ENCODE peak calls at places on chromosome 2, in seven cellular contexts. U is neuronal stem cell; L is brain microvascular endothelial cell; B is upper lobe of right lung; G is WERI-Rb-1; A is ovary; E is effector memory CD4-positive, alpha-beta T cell. I is an unnamed sample.

GRCh38 chr2:227163445-227163997 is 484 bp downstream of the COL4A4 start:
- DNase-seq in U (no peak), L (no peak), B (peak; percentile 67), G (no peak), A (peak; percentile 38), E (no peak), I (no peak)

GRCh38 chr2:9336534-9337354 is 86.6 kb downstream of the ITGB1BP1 start:
- DNase-seq in U (no peak), L (peak; percentile 98), B (no peak), G (no peak), A (no peak), E (no peak), I (peak; percentile 88)

GRCh38 chr2:58906151-58906645 is 665.1 kb upstream of the FANCL start:
- DNase-seq in U (no peak), L (no peak), B (no peak), G (no peak), A (no peak), E (no peak), I (no peak)

GRCh38 chr2:193377789-193378188 is 1183.1 kb upstream of the TMEFF2 start:
- DNase-seq in U (no peak), L (no peak), B (no peak), G (no peak), A (no peak), E (no peak), I (no peak)

GRCh38 chr2:226310081-226310625 is 489.5 kb downstream of the IRS1 start:
- DNase-seq in U (no peak), L (peak; percentile 12), B (no peak), G (no peak), A (no peak), E (no peak), I (no peak)

GRCh38 chr2:36404754-36405153 is 49.2 kb downstream of the CRIM1 start:
- DNase-seq in U (no peak), L (no peak), B (no peak), G (no peak), A (no peak), E (no peak), I (no peak)

GRCh38 chr2:8534729-8535397 is 147.0 kb upstream of the ID2 start:
- DNase-seq in U (no peak), L (no peak), B (peak; percentile 89), G (no peak), A (peak; percentile 83), E (no peak), I (peak; percentile 58)

GRCh38 chr2:102592601-102593000 is 26.8 kb upstream of the SLC9A2 start:
- DNase-seq in U (no peak), L (peak; percentile 38), B (no peak), G (no peak), A (no peak), E (no peak), I (no peak)

GRCh38 chr2:128801581-128801980 is 482.9 kb upstream of the HS6ST1 start:
- DNase-seq in U (no peak), L (no peak), B (no peak), G (no peak), A (no peak), E (no peak), I (no peak)

GRCh38 chr2:65072181-65072970 is 16.2 kb downstream of the CEP68 start:
- DNase-seq in U (no peak), L (no peak), B (no peak), G (no peak), A (no peak), E (no peak), I (no peak)

GRCh38 chr2:65069425-65069824 is 13.2 kb downstream of the CEP68 start:
- DNase-seq in U (no peak), L (no peak), B (no peak), G (no peak), A (no peak), E (no peak), I (no peak)

GRCh38 chr2:65070856-65071255 is 14.6 kb downstream of the CEP68 start:
- DNase-seq in U (no peak), L (no peak), B (no peak), G (no peak), A (no peak), E (no peak), I (no peak)

GRCh38 chr2:65070172-65070830 is 14.1 kb downstream of the CEP68 start:
- DNase-seq in U (no peak), L (no peak), B (no peak), G (no peak), A (no peak), E (no peak), I (no peak)

GRCh38 chr2:65071499-65072180 is 15.4 kb downstream of the CEP68 start:
- DNase-seq in U (no peak), L (peak; percentile 16), B (no peak), G (no peak), A (peak; percentile 64), E (no peak), I (peak; percentile 70)
- H3K36me3 ChIP-seq in U (peaks cover 48% of the 10 kb centered on the region), L (peaks cover 34% of the 10 kb centered on the region), B (peaks cover 35% of the 10 kb centered on the region), G (peaks cover 59% of the 10 kb centered on the region), A (no peaks in the 10 kb centered on the region), E (peaks cover 33% of the 10 kb centered on the region), I (peaks cover 15% of the 10 kb centered on the region)

GRCh38 chr2:96710985-96711384 is 28.9 kb downstream of the LMAN2L start:
- DNase-seq in U (no peak), L (no peak), B (no peak), G (no peak), A (no peak), E (no peak), I (no peak)
- H3K36me3 ChIP-seq in U (peaks cover 37% of the 10 kb centered on the region), L (peaks cover 42% of the 10 kb centered on the region), B (peaks cover 64% of the 10 kb centered on the region), G (peaks cover 56% of the 10 kb centered on the region), A (no peaks in the 10 kb centered on the region), E (peaks cover 49% of the 10 kb centered on the region), I (no peaks in the 10 kb centered on the region)

DNA sequence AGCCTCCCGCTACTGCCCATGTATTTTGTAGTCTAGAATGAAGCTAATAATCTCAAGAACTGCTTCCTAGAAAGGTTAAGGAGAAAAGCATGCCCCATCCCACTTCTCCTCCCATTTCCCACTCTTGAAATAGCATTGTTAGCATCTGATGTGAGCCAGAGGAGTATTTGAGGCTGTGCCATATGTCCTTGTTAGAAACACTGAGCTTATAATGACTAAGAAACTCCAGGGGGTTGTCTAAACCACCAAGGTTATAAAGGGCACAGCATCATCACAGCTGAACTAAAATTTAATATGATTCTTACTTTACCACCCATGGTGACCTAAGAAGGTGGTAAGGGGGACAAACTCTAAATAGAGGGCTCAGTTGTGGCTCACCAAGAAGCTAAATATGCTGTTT is 16.6 kb downstream of the TSPYL6 start:
- DNase-seq in U (no peak), L (peak; percentile 91), B (no peak), G (no peak), A (no peak), E (no peak), I (no peak)
- H3K36me3 ChIP-seq in U (no peaks in the 10 kb centered on the region), L (no peaks in the 10 kb centered on the region), B (no peaks in the 10 kb centered on the region), G (no peaks in the 10 kb centered on the region), A (no peaks in the 10 kb centered on the region), E (no peaks in the 10 kb centered on the region), I (no peaks in the 10 kb centered on the region)

GRCh38 chr2:100632759-100633158 is 70.0 kb downstream of the PDCL3 start:
- DNase-seq in U (no peak), L (no peak), B (no peak), G (no peak), A (no peak), E (no peak), I (no peak)
- H3K36me3 ChIP-seq in U (no peaks in the 10 kb centered on the region), L (no peaks in the 10 kb centered on the region), B (no peaks in the 10 kb centered on the region), G (no peaks in the 10 kb centered on the region), A (no peaks in the 10 kb centered on the region), E (no peaks in the 10 kb centered on the region), I (no peaks in the 10 kb centered on the region)

DNA sequence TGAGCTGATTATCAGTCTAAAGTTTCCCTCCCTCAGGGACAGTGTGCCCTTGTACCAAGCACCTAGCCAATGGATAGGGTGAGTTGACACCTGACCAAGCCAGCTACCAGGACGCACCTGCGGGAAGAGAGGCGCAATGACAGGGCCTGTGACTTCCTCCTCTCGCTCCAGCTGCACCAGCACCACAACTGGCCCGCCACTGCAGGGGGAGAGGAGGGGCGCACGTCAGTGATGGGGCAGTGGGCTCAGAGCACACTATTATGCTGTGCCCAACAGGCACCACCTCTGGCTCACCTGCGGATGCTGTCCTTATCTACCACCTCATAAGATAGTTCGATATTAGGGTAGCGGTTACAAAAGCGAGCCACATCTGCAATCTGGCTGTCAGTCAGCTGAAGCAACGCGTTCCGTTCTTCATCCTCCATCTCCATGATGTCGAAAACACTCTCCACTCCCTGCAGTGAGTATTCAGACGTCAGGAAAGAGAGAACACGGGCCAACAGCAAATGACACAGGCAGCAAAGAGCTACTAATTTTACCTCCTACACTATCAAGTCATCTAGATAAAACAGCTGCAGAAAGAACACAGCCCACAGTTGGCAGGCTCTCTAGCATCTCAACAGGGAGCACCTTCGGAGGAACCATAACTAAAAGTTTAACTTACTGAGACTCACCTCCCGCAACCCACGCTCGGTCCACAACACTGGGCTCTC is 10.9 kb downstream of the CIAO1 start:
- DNase-seq in U (no peak), L (no peak), B (no peak), G (no peak), A (no peak), E (no peak), I (no peak)
- H3K36me3 ChIP-seq in U (peaks cover 58% of the 10 kb centered on the region), L (peaks cover 67% of the 10 kb centered on the region), B (peaks cover 100% of the 10 kb centered on the region), G (peaks cover 92% of the 10 kb centered on the region), A (no peaks in the 10 kb centered on the region), E (peaks cover 76% of the 10 kb centered on the region), I (peaks cover 39% of the 10 kb centered on the region)

DNA sequence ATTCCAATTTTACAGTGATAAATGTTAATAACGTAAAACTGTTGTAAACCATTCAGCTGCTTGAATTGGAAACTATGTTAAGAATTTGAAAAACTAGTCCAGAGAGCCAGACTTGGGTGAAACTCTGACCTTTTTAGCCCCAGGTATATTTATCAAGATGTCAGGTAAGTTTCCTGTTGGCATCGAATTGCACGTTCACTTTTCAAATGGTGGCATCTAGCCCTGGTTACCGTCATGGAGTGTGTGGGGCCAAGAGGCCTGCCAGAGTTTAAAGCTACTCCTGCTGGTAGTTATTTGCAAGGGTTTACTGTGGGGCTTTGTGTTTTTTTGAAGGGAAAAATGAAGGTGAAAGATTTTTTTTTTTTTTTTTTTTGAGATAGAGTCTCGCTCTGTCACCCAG is 109.9 kb downstream of the WDSUB1 start:
- DNase-seq in U (no peak), L (no peak), B (no peak), G (no peak), A (no peak), E (no peak), I (no peak)
- H3K36me3 ChIP-seq in U (peaks cover 2% of the 10 kb centered on the region), L (peaks cover 63% of the 10 kb centered on the region), B (peaks cover 70% of the 10 kb centered on the region), G (peaks cover 15% of the 10 kb centered on the region), A (no peaks in the 10 kb centered on the region), E (no peaks in the 10 kb centered on the region), I (peaks cover 3% of the 10 kb centered on the region)

I was measured in BE2C.